ENCODE peak calls at places on chromosome 19, in eight cellular contexts. Q is ascending aorta, W is GM20000, L is cardiac fibroblast, P is GM12865, R is stomach, I is lung, X is upper lobe of right lung. S is an unnamed sample.

GRCh38 chr19:10418281-10419199 is 1.8 kb upstream of the PDE4A start:
- DNase-seq in Q (no peak), W (no peak), L (no peak), P (no peak), R (no peak), I (no peak), X (no peak), S (no peak)

GRCh38 chr19:44904426-44904994 is 1.1 kb upstream of the APOE start:
- DNase-seq in Q (no peak), W (no peak), L (no peak), P (peak), R (no peak), I (no peak), X (no peak), S (peak)

GRCh38 chr19:30085394-30085793 is 143.4 kb downstream of the URI1 start:
- DNase-seq in Q (no peak), W (no peak), L (no peak), P (no peak), R (no peak), I (no peak), X (peak), S (no peak)

GRCh38 chr19:45417151-45417550 is 6.6 kb downstream of the ERCC1 start:
- DNase-seq in Q (no peak), W (no peak), L (no peak), P (no peak), R (no peak), I (no peak), X (no peak), S (no peak)

GRCh38 chr19:13817615-13818371 is 22.6 kb downstream of the ZSWIM4 start:
- DNase-seq in Q (no peak), W (no peak), L (no peak), P (no peak), R (peak), I (peak), X (peak), S (no peak)

GRCh38 chr19:40717325-40717879 is 490 bp downstream of the ITPKC start:
- DNase-seq in Q (no peak), W (no peak), L (no peak), P (no peak), R (no peak), I (no peak), X (peak), S (no peak)

GRCh38 chr19:31448221-31448657 is 99.0 kb upstream of the TSHZ3 start:
- DNase-seq in Q (no peak), W (no peak), L (peak), P (no peak), R (peak), I (peak), X (peak), S (no peak)

GRCh38 chr19:30997222-30997621 is 352.0 kb downstream of the TSHZ3 start:
- DNase-seq in Q (no peak), W (no peak), L (no peak), P (no peak), R (no peak), I (no peak), X (no peak), S (no peak)

GRCh38 chr19:33370783-33371182 is 2.7 kb upstream of the CEBPG start:
- DNase-seq in Q (no peak), W (no peak), L (no peak), P (no peak), R (no peak), I (no peak), X (no peak), S (no peak)

GRCh38 chr19:13872695-13873389 is 4.1 kb upstream of the NANOS3 start:
- DNase-seq in Q (no peak), W (peak), L (no peak), P (no peak), R (no peak), I (no peak), X (no peak), S (peak)

GRCh38 chr19:47032171-47032811 is 12.7 kb downstream of the NPAS1 start:
- DNase-seq in Q (no peak), W (peak), L (no peak), P (peak), R (peak), I (peak), X (peak), S (peak)

GRCh38 chr19:47429140-47429793 is 9.9 kb upstream of the MEIS3 start:
- DNase-seq in Q (no peak), W (no peak), L (no peak), P (no peak), R (no peak), I (no peak), X (peak), S (no peak)

GRCh38 chr19:12052571-12053169 is at the start of gene ZNF878:
- DNase-seq in Q (peak), W (peak), L (peak), P (peak), R (peak), I (peak), X (peak), S (peak)
- TF ChIP-seq CTCF in Q (peak), W (no peak), L (no peak), P (peak), R (no peak), I (no peak), X (no peak), S (peak)

GRCh38 chr19:34482380-34483250 is 1.1 kb downstream of the WTIP start:
- DNase-seq in Q (no peak), W (no peak), L (peak), P (no peak), R (no peak), I (no peak), X (no peak), S (peak)
- TF ChIP-seq CTCF in Q (no peak), W (no peak), L (no peak), P (no peak), R (no peak), I (no peak), X (no peak), S (no peak)

GRCh38 chr19:41889896-41890295 is 6.9 kb downstream of the ARHGEF1 start:
- DNase-seq in Q (no peak), W (no peak), L (no peak), P (no peak), R (no peak), I (no peak), X (no peak), S (no peak)

GRCh38 chr19:41883821-41884733 is 1.1 kb downstream of the ARHGEF1 start:
- DNase-seq in Q (peak), W (peak), L (peak), P (peak), R (peak), I (peak), X (peak), S (peak)

GRCh38 chr19:41886761-41887710 is 4.1 kb downstream of the ARHGEF1 start:
- DNase-seq in Q (no peak), W (peak), L (no peak), P (peak), R (no peak), I (no peak), X (no peak), S (peak)

GRCh38 chr19:41888926-41889325 is 5.9 kb downstream of the ARHGEF1 start:
- DNase-seq in Q (no peak), W (no peak), L (no peak), P (no peak), R (no peak), I (no peak), X (no peak), S (no peak)

DNA sequence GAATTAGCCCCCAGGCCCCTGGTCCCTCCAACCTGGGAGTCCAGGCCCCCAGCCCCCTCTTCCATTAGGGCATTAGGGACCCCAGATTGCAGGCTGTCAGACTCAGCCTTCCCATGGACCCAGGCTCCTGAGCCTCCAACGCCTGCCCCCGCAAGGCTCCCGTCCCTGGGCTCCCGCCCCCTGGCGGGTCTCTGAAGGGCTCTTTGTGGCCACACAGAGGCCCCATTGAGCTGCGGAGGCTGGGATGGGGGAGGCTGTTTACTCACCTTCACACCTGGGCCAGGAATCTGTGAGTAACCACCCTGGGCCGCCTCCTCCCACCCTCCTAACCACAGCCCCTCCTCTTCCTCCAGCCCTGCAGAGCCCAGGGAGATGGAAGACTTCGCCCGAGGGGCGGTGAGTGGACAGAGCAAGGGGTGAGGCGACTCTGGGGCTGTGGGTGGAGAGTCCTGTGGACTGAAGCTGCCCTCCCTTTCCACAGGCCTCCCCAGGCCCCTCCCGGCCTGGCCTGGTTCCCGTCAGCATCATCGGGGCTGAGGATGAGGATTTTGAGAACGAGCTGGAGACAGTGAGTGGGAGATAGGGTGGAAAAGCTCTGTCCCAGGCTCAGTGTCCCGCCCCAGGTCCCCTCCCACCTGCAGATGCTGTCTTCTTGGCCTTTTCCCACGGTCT is 4.9 kb downstream of the ARHGEF1 start:
- DNase-seq in Q (no peak), W (peak), L (peak), P (peak), R (peak), I (peak), X (peak), S (peak)
- TF ChIP-seq CTCF in Q (no peak), W (peak), L (peak), P (peak), R (no peak), I (no peak), X (peak), S (peak)

GRCh38 chr19:58364127-58364526 is 1.6 kb upstream of the ZNF497 start:
- DNase-seq in Q (no peak), W (no peak), L (no peak), P (peak), R (no peak), I (no peak), X (no peak), S (no peak)

GRCh38 chr19:58361900-58362271 is 665 bp downstream of the ZNF497 start:
- DNase-seq in Q (no peak), W (peak), L (no peak), P (peak), R (peak), I (peak), X (peak), S (peak)

GRCh38 chr19:58357798-58358145 is 4.5 kb upstream of the A1BG start:
- DNase-seq in Q (no peak), W (no peak), L (no peak), P (no peak), R (no peak), I (no peak), X (no peak), S (no peak)

GRCh38 chr19:58366576-58367430 is 4.3 kb upstream of the ZNF497 start:
- DNase-seq in Q (no peak), W (no peak), L (no peak), P (no peak), R (no peak), I (no peak), X (no peak), S (no peak)

DNA sequence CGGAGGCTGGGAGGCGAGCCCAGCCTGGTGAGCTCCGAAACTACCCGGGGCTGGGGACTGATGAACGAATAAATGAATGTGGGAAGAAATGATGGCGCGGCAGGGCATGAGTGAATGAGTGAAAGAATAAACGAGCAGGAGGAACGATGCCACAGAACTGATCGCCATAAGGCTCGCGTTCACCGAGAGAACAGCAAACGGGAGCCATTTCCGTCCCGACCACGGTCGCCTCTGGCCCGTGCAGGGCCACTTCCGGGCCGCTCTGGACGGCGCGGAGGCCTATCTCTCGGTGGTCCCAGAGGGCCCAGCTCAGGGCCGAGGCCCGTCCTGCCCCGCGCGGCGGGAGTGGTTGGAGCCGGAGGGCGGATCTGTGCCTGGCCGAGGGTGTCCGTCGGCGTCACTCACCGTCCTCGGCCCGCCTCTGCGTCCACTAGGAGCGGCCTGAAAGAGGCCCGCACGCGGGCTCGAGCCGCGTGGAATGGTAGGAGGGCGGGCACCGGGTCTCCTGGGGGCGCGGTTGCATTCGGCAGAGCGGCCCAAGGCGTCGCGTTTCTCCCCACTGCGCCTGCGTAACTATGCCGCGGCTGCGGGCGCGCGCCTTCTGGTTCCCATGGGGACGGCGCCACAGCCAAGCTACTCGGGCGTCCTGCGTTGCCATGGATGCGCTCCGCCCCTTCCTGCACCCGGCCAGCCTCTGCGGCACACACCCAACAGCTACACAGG is at the start of gene ZNF497:
- DNase-seq in Q (peak), W (peak), L (peak), P (peak), R (peak), I (peak), X (peak), S (peak)
- TF ChIP-seq CTCF in Q (no peak), W (no peak), L (no peak), P (no peak), R (no peak), I (no peak), X (no peak), S (no peak)

GRCh38 chr19:7326105-7326877 is 22.4 kb upstream of the ARHGEF18 start:
- DNase-seq in Q (no peak), W (peak), L (peak), P (peak), R (no peak), I (no peak), X (peak), S (peak)
- TF ChIP-seq CTCF in Q (no peak), W (peak), L (peak), P (peak), R (no peak), I (no peak), X (peak), S (peak)

GRCh38 chr19:55099557-55100506 is 17.6 kb downstream of the PPP1R12C start:
- DNase-seq in Q (no peak), W (no peak), L (peak), P (no peak), R (no peak), I (no peak), X (no peak), S (no peak)
- TF ChIP-seq CTCF in Q (no peak), W (no peak), L (no peak), P (no peak), R (no peak), I (no peak), X (peak), S (peak)

GRCh38 chr19:5269279-5269678 is 71.3 kb downstream of the PTPRS start:
- DNase-seq in Q (no peak), W (no peak), L (no peak), P (no peak), R (no peak), I (no peak), X (no peak), S (no peak)

GRCh38 chr19:5268801-5269200 is 71.8 kb downstream of the PTPRS start:
- DNase-seq in Q (no peak), W (no peak), L (no peak), P (no peak), R (no peak), I (no peak), X (no peak), S (no peak)

GRCh38 chr19:5269926-5270325 is 70.7 kb downstream of the PTPRS start:
- DNase-seq in Q (no peak), W (no peak), L (no peak), P (no peak), R (no peak), I (no peak), X (no peak), S (no peak)

GRCh38 chr19:5273782-5274181 is 66.8 kb downstream of the PTPRS start:
- DNase-seq in Q (no peak), W (no peak), L (no peak), P (no peak), R (no peak), I (no peak), X (no peak), S (no peak)

DNA sequence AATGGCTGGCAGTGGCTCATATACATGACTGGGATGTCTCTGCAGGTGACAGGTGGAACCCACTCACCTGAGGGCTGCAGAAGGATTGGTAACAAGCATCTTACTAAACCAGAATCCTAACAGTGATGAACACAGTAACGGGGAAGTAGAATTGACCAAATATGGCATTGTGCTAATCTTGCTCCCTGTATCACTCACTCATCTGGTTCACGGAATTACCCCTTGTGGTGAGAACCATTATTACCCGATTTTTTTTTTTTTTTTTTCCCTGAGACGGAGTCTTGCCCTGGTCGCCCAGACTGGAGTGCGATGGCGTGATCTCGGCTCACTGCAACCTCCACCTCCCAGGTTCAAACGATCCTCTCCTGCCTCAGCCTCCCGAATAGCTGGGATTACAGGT is 69.5 kb downstream of the PTPRS start:
- DNase-seq in Q (no peak), W (no peak), L (peak), P (peak), R (no peak), I (no peak), X (no peak), S (no peak)
- TF ChIP-seq CTCF in Q (no peak), W (no peak), L (peak), P (peak), R (no peak), I (no peak), X (no peak), S (no peak)

DNA sequence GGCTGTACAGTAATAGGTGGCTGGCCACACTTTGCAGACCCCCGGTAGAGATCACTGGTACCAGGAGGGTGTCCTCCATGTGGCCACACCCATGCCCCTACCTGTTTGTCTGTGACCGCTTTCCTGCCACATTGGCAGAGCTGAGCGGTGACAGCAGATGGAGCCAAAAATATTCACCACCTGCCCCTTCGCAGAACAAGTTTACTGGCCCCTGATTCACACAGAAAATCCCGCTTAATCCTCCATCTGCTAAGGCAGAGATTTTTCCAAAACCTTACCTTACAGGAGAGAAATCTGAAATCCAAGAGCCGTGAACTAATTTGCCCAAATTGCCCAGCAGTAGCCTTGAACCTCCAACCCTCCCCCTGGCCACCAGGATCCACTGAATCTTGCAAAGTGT is 52.1 kb downstream of the MYO9B start:
- DNase-seq in Q (no peak), W (no peak), L (no peak), P (no peak), R (no peak), I (no peak), X (no peak), S (no peak)
- TF ChIP-seq CTCF in Q (no peak), W (no peak), L (no peak), P (no peak), R (no peak), I (no peak), X (no peak), S (no peak)

S was measured in GM13977.